ENCODE peak calls at places on chromosomes 13 and 19, in seven cellular contexts. One of them, this sample, is unnamed.

GRCh38 chr13:46751811-46752635 is 44.9 kb downstream of the ESD start:
- DNase-seq in nephron progenitor cell: no peak
- DNase-seq in right atrium auricular region: no peak
- DNase-seq in AG20443: peak; percentile 30
- DNase-seq in stimulated activated CD8-positive, alpha-beta memory T cell treated with anti-CD3 and anti-CD28 coated beads, Interleukin-2, amount 100 ng/mL, for 1 hour: peak; percentile 32
- DNase-seq in body of pancreas: no peak
- DNase-seq in lung: no peak
- DNase-seq in this sample: peak; percentile 9

GRCh38 chr19:3381701-3382372 is 15.5 kb downstream of the NFIC start:
- DNase-seq in nephron progenitor cell: no peak
- DNase-seq in right atrium auricular region: no peak
- DNase-seq in AG20443: no peak
- DNase-seq in stimulated activated CD8-positive, alpha-beta memory T cell treated with anti-CD3 and anti-CD28 coated beads, Interleukin-2, amount 100 ng/mL, for 1 hour: no peak
- DNase-seq in body of pancreas: no peak
- DNase-seq in lung: no peak
- DNase-seq in this sample: no peak

GRCh38 chr19:4446801-4447200 is 10.8 kb downstream of the UBXN6 start:
- DNase-seq in nephron progenitor cell: no peak
- DNase-seq in right atrium auricular region: no peak
- DNase-seq in AG20443: no peak
- DNase-seq in stimulated activated CD8-positive, alpha-beta memory T cell treated with anti-CD3 and anti-CD28 coated beads, Interleukin-2, amount 100 ng/mL, for 1 hour: no peak
- DNase-seq in body of pancreas: no peak
- DNase-seq in lung: no peak
- DNase-seq in this sample: no peak

GRCh38 chr13:90032841-90033493 is 1314.5 kb upstream of the MIR17HG start:
- DNase-seq in nephron progenitor cell: peak; percentile 7
- DNase-seq in right atrium auricular region: no peak
- DNase-seq in AG20443: no peak
- DNase-seq in stimulated activated CD8-positive, alpha-beta memory T cell treated with anti-CD3 and anti-CD28 coated beads, Interleukin-2, amount 100 ng/mL, for 1 hour: no peak
- DNase-seq in body of pancreas: no peak
- DNase-seq in lung: no peak
- DNase-seq in this sample: no peak

GRCh38 chr13:47287291-47287751 is 390.5 kb upstream of the HTR2A start:
- DNase-seq in nephron progenitor cell: no peak
- DNase-seq in right atrium auricular region: no peak
- DNase-seq in AG20443: peak; percentile 17
- DNase-seq in stimulated activated CD8-positive, alpha-beta memory T cell treated with anti-CD3 and anti-CD28 coated beads, Interleukin-2, amount 100 ng/mL, for 1 hour: no peak
- DNase-seq in body of pancreas: no peak
- DNase-seq in lung: no peak
- DNase-seq in this sample: no peak

GRCh38 chr13:74090397-74090796 is 43.8 kb downstream of the KLF12 start:
- DNase-seq in nephron progenitor cell: no peak
- DNase-seq in right atrium auricular region: no peak
- DNase-seq in AG20443: no peak
- DNase-seq in stimulated activated CD8-positive, alpha-beta memory T cell treated with anti-CD3 and anti-CD28 coated beads, Interleukin-2, amount 100 ng/mL, for 1 hour: no peak
- DNase-seq in body of pancreas: no peak
- DNase-seq in lung: no peak
- DNase-seq in this sample: no peak

GRCh38 chr13:19606152-19606551 is 27.3 kb upstream of the MPHOSPH8 start:
- DNase-seq in nephron progenitor cell: no peak
- DNase-seq in right atrium auricular region: no peak
- DNase-seq in AG20443: no peak
- DNase-seq in stimulated activated CD8-positive, alpha-beta memory T cell treated with anti-CD3 and anti-CD28 coated beads, Interleukin-2, amount 100 ng/mL, for 1 hour: no peak
- DNase-seq in body of pancreas: no peak
- DNase-seq in lung: no peak
- DNase-seq in this sample: no peak

GRCh38 chr13:112980441-112980840 is 11.4 kb downstream of the MCF2L start:
- DNase-seq in nephron progenitor cell: no peak
- DNase-seq in right atrium auricular region: no peak
- DNase-seq in AG20443: no peak
- DNase-seq in stimulated activated CD8-positive, alpha-beta memory T cell treated with anti-CD3 and anti-CD28 coated beads, Interleukin-2, amount 100 ng/mL, for 1 hour: no peak
- DNase-seq in body of pancreas: no peak
- DNase-seq in lung: no peak
- DNase-seq in this sample: no peak

GRCh38 chr19:10523135-10523636 is 5.9 kb upstream of the S1PR5 start:
- DNase-seq in nephron progenitor cell: no peak
- DNase-seq in right atrium auricular region: no peak
- DNase-seq in AG20443: no peak
- DNase-seq in stimulated activated CD8-positive, alpha-beta memory T cell treated with anti-CD3 and anti-CD28 coated beads, Interleukin-2, amount 100 ng/mL, for 1 hour: no peak
- DNase-seq in body of pancreas: no peak
- DNase-seq in lung: no peak
- DNase-seq in this sample: no peak

GRCh38 chr13:111202149-111202548 is 87.0 kb downstream of the ARHGEF7 start:
- DNase-seq in nephron progenitor cell: no peak
- DNase-seq in right atrium auricular region: no peak
- DNase-seq in AG20443: no peak
- DNase-seq in stimulated activated CD8-positive, alpha-beta memory T cell treated with anti-CD3 and anti-CD28 coated beads, Interleukin-2, amount 100 ng/mL, for 1 hour: no peak
- DNase-seq in body of pancreas: no peak
- DNase-seq in lung: no peak
- DNase-seq in this sample: no peak

GRCh38 chr13:67643656-67644055 is 413.5 kb upstream of the PCDH9 start:
- DNase-seq in nephron progenitor cell: no peak
- DNase-seq in right atrium auricular region: no peak
- DNase-seq in AG20443: no peak
- DNase-seq in stimulated activated CD8-positive, alpha-beta memory T cell treated with anti-CD3 and anti-CD28 coated beads, Interleukin-2, amount 100 ng/mL, for 1 hour: no peak
- DNase-seq in body of pancreas: no peak
- DNase-seq in lung: no peak
- DNase-seq in this sample: no peak

GRCh38 chr13:42048625-42049453 is at the start of gene DGKH:
- DNase-seq in nephron progenitor cell: peak; percentile 84
- DNase-seq in right atrium auricular region: peak; percentile 73
- DNase-seq in AG20443: peak; percentile 95
- DNase-seq in stimulated activated CD8-positive, alpha-beta memory T cell treated with anti-CD3 and anti-CD28 coated beads, Interleukin-2, amount 100 ng/mL, for 1 hour: no peak
- DNase-seq in body of pancreas: peak; percentile 81
- DNase-seq in lung: peak; percentile 80
- DNase-seq in this sample: peak; percentile 88

GRCh38 chr13:51821666-51822065 is 17.7 kb upstream of the DHRS12 start:
- DNase-seq in nephron progenitor cell: no peak
- DNase-seq in right atrium auricular region: no peak
- DNase-seq in AG20443: no peak
- DNase-seq in stimulated activated CD8-positive, alpha-beta memory T cell treated with anti-CD3 and anti-CD28 coated beads, Interleukin-2, amount 100 ng/mL, for 1 hour: no peak
- DNase-seq in body of pancreas: no peak
- DNase-seq in lung: no peak
- DNase-seq in this sample: no peak

GRCh38 chr19:5997371-5997770 is 19.4 kb upstream of the RANBP3 start:
- DNase-seq in nephron progenitor cell: peak; percentile 38
- DNase-seq in right atrium auricular region: no peak
- DNase-seq in AG20443: no peak
- DNase-seq in stimulated activated CD8-positive, alpha-beta memory T cell treated with anti-CD3 and anti-CD28 coated beads, Interleukin-2, amount 100 ng/mL, for 1 hour: no peak
- DNase-seq in body of pancreas: no peak
- DNase-seq in lung: no peak
- DNase-seq in this sample: no peak

GRCh38 chr19:45403781-45404556 is 900 bp downstream of the PPP1R13L start:
- DNase-seq in nephron progenitor cell: peak; percentile 71
- DNase-seq in right atrium auricular region: peak; percentile 69
- DNase-seq in AG20443: peak; percentile 48
- DNase-seq in stimulated activated CD8-positive, alpha-beta memory T cell treated with anti-CD3 and anti-CD28 coated beads, Interleukin-2, amount 100 ng/mL, for 1 hour: no peak
- DNase-seq in body of pancreas: peak; percentile 76
- DNase-seq in lung: peak; percentile 71
- DNase-seq in this sample: peak; percentile 43

GRCh38 chr19:2962018-2962670 is 15.2 kb upstream of the TLE6 start:
- DNase-seq in nephron progenitor cell: peak; percentile 61
- DNase-seq in right atrium auricular region: peak; percentile 70
- DNase-seq in AG20443: peak; percentile 63
- DNase-seq in stimulated activated CD8-positive, alpha-beta memory T cell treated with anti-CD3 and anti-CD28 coated beads, Interleukin-2, amount 100 ng/mL, for 1 hour: no peak
- DNase-seq in body of pancreas: peak; percentile 66
- DNase-seq in lung: peak; percentile 49
- DNase-seq in this sample: no peak